ENCODE peak calls at places on chromosomes 4 and X, in six cellular contexts. One of them, this sample, is unnamed.

GRCh38 chrX:12997898-12998687 is 23.2 kb downstream of the TMSB4X start:
- DNase-seq in mucosa of gallbladder: no peak
- DNase-seq in GM06990: no peak
- DNase-seq in CD8-positive, alpha-beta T cell: no peak
- DNase-seq in BJ: no peak
- DNase-seq in endothelial cell: no peak
- DNase-seq in this sample: no peak

GRCh38 chr4:5979981-5980380 is 38.2 kb downstream of the C4orf50 start:
- DNase-seq in GM06990: no peak
- DNase-seq in endothelial cell: peak
- DNase-seq in BJ: no peak
- DNase-seq in mucosa of gallbladder: no peak
- DNase-seq in CD8-positive, alpha-beta T cell: no peak
- DNase-seq in this sample: peak

GRCh38 chr4:150308824-150309472 is 230.7 kb downstream of the DCLK2 start:
- DNase-seq in mucosa of gallbladder: no peak
- DNase-seq in BJ: no peak
- DNase-seq in CD8-positive, alpha-beta T cell: no peak
- DNase-seq in endothelial cell: no peak
- DNase-seq in GM06990: no peak
- DNase-seq in this sample: no peak

GRCh38 chr4:108018038-108018883 is 28.6 kb downstream of the HADH start:
- DNase-seq in mucosa of gallbladder: peak
- DNase-seq in endothelial cell: peak
- DNase-seq in GM06990: peak
- DNase-seq in CD8-positive, alpha-beta T cell: peak
- DNase-seq in BJ: peak
- DNase-seq in this sample: peak

GRCh38 chrX:121958886-121959285 is 911.5 kb downstream of the GLUD2 start:
- DNase-seq in CD8-positive, alpha-beta T cell: no peak
- DNase-seq in GM06990: no peak
- DNase-seq in BJ: no peak
- DNase-seq in endothelial cell: no peak
- DNase-seq in mucosa of gallbladder: no peak
- DNase-seq in this sample: no peak

GRCh38 chrX:9312922-9313867 is 151.7 kb upstream of the TBL1X start:
- DNase-seq in endothelial cell: peak
- DNase-seq in GM06990: peak
- DNase-seq in mucosa of gallbladder: peak
- DNase-seq in BJ: no peak
- DNase-seq in CD8-positive, alpha-beta T cell: peak
- DNase-seq in this sample: peak

GRCh38 chr4:65383589-65384305 is 286.5 kb downstream of the EPHA5 start:
- DNase-seq in endothelial cell: no peak
- DNase-seq in BJ: no peak
- DNase-seq in CD8-positive, alpha-beta T cell: no peak
- DNase-seq in GM06990: no peak
- DNase-seq in mucosa of gallbladder: no peak
- DNase-seq in this sample: no peak

GRCh38 chrX:386239-386767 is 404 bp downstream of the PPP2R3B start:
- DNase-seq in CD8-positive, alpha-beta T cell: no peak
- DNase-seq in GM06990: peak
- DNase-seq in mucosa of gallbladder: no peak
- DNase-seq in BJ: no peak
- DNase-seq in endothelial cell: peak
- DNase-seq in this sample: no peak

GRCh38 chrX:33207056-33207455 is 4.3 kb downstream of the DMD start:
- DNase-seq in GM06990: no peak
- DNase-seq in mucosa of gallbladder: no peak
- DNase-seq in endothelial cell: no peak
- DNase-seq in CD8-positive, alpha-beta T cell: no peak
- DNase-seq in BJ: no peak
- DNase-seq in this sample: no peak

GRCh38 chr4:168475745-168476144 is 4.5 kb downstream of the DDX60L start:
- DNase-seq in CD8-positive, alpha-beta T cell: no peak
- DNase-seq in BJ: no peak
- DNase-seq in GM06990: no peak
- DNase-seq in endothelial cell: no peak
- DNase-seq in mucosa of gallbladder: no peak
- DNase-seq in this sample: no peak

GRCh38 chrX:40746536-40746935 is 11.2 kb upstream of the MED14 start:
- DNase-seq in BJ: no peak
- DNase-seq in GM06990: no peak
- DNase-seq in endothelial cell: no peak
- DNase-seq in mucosa of gallbladder: no peak
- DNase-seq in CD8-positive, alpha-beta T cell: no peak
- DNase-seq in this sample: no peak

GRCh38 chrX:17788439-17788838 is 51.1 kb downstream of the SCML1 start:
- DNase-seq in mucosa of gallbladder: peak
- DNase-seq in BJ: peak
- DNase-seq in GM06990: no peak
- DNase-seq in CD8-positive, alpha-beta T cell: peak
- DNase-seq in endothelial cell: peak
- DNase-seq in this sample: peak

GRCh38 chrX:44432641-44433040 is 89.2 kb upstream of the EFHC2 start:
- DNase-seq in endothelial cell: peak
- DNase-seq in mucosa of gallbladder: no peak
- DNase-seq in CD8-positive, alpha-beta T cell: no peak
- DNase-seq in BJ: no peak
- DNase-seq in GM06990: no peak
- DNase-seq in this sample: no peak

GRCh38 chr4:8582436-8582835 is 2.2 kb downstream of the GPR78 start:
- DNase-seq in endothelial cell: no peak
- DNase-seq in mucosa of gallbladder: no peak
- DNase-seq in GM06990: no peak
- DNase-seq in BJ: no peak
- DNase-seq in CD8-positive, alpha-beta T cell: no peak
- DNase-seq in this sample: no peak

GRCh38 chrX:9131066-9131465 is 97.1 kb upstream of the FAM9B start:
- DNase-seq in GM06990: no peak
- DNase-seq in endothelial cell: no peak
- DNase-seq in CD8-positive, alpha-beta T cell: no peak
- DNase-seq in mucosa of gallbladder: no peak
- DNase-seq in BJ: no peak
- DNase-seq in this sample: no peak

GRCh38 chrX:118901991-118902390 is 72.4 kb upstream of the LONRF3 start:
- DNase-seq in mucosa of gallbladder: no peak
- DNase-seq in endothelial cell: no peak
- DNase-seq in BJ: no peak
- DNase-seq in GM06990: no peak
- DNase-seq in CD8-positive, alpha-beta T cell: no peak
- DNase-seq in this sample: no peak

GRCh38 chr4:3407930-3408792 is 33.6 kb upstream of the HGFAC start:
- DNase-seq in endothelial cell: no peak
- DNase-seq in BJ: no peak
- DNase-seq in GM06990: no peak
- DNase-seq in CD8-positive, alpha-beta T cell: no peak
- DNase-seq in mucosa of gallbladder: no peak
- DNase-seq in this sample: no peak

GRCh38 chr4:3345384-3345783 is 52.6 kb downstream of the RGS12 start:
- DNase-seq in CD8-positive, alpha-beta T cell: no peak
- DNase-seq in mucosa of gallbladder: no peak
- DNase-seq in endothelial cell: no peak
- DNase-seq in GM06990: no peak
- DNase-seq in BJ: no peak
- DNase-seq in this sample: no peak

GRCh38 chr4:113972781-113973180 is 6.7 kb downstream of the ARSJ start:
- DNase-seq in endothelial cell: no peak
- DNase-seq in CD8-positive, alpha-beta T cell: no peak
- DNase-seq in mucosa of gallbladder: no peak
- DNase-seq in BJ: no peak
- DNase-seq in GM06990: no peak
- DNase-seq in this sample: no peak

GRCh38 chrX:2700405-2701320 is 9.6 kb downstream of the CD99 start:
- DNase-seq in BJ: no peak
- DNase-seq in mucosa of gallbladder: no peak
- DNase-seq in CD8-positive, alpha-beta T cell: no peak
- DNase-seq in endothelial cell: no peak
- DNase-seq in GM06990: no peak
- DNase-seq in this sample: no peak

GRCh38 chrX:154805696-154806091 is 409 bp upstream of the MPP1 start:
- DNase-seq in mucosa of gallbladder: no peak
- DNase-seq in endothelial cell: no peak
- DNase-seq in GM06990: no peak
- DNase-seq in CD8-positive, alpha-beta T cell: no peak
- DNase-seq in BJ: no peak
- DNase-seq in this sample: no peak

GRCh38 chr4:186948361-186949291 is 225.0 kb upstream of the FAT1 start:
- DNase-seq in BJ: peak
- DNase-seq in mucosa of gallbladder: no peak
- DNase-seq in endothelial cell: peak
- DNase-seq in GM06990: no peak
- DNase-seq in CD8-positive, alpha-beta T cell: no peak
- DNase-seq in this sample: peak

GRCh38 chr4:158810487-158811215 is 41.8 kb downstream of the FNIP2 start:
- DNase-seq in CD8-positive, alpha-beta T cell: no peak
- DNase-seq in mucosa of gallbladder: peak
- DNase-seq in GM06990: no peak
- DNase-seq in BJ: peak
- DNase-seq in endothelial cell: no peak
- DNase-seq in this sample: peak

GRCh38 chr4:23384741-23385140 is 505.1 kb downstream of the PPARGC1A start:
- DNase-seq in mucosa of gallbladder: no peak
- DNase-seq in CD8-positive, alpha-beta T cell: no peak
- DNase-seq in BJ: no peak
- DNase-seq in endothelial cell: no peak
- DNase-seq in GM06990: no peak
- DNase-seq in this sample: no peak

GRCh38 chrX:65990702-65991101 is 49.2 kb downstream of the VSIG4 start:
- DNase-seq in mucosa of gallbladder: no peak
- DNase-seq in GM06990: no peak
- DNase-seq in BJ: no peak
- DNase-seq in CD8-positive, alpha-beta T cell: no peak
- DNase-seq in endothelial cell: no peak
- DNase-seq in this sample: no peak

GRCh38 chr4:68476191-68476590 is 28.9 kb downstream of the TMPRSS11E start:
- DNase-seq in mucosa of gallbladder: no peak
- DNase-seq in endothelial cell: no peak
- DNase-seq in CD8-positive, alpha-beta T cell: no peak
- DNase-seq in GM06990: no peak
- DNase-seq in BJ: peak
- DNase-seq in this sample: no peak

GRCh38 chrX:47958943-47959342 is 44.8 kb downstream of the ZNF182 start:
- DNase-seq in mucosa of gallbladder: no peak
- DNase-seq in endothelial cell: no peak
- DNase-seq in CD8-positive, alpha-beta T cell: peak
- DNase-seq in GM06990: no peak
- DNase-seq in BJ: no peak
- DNase-seq in this sample: peak

GRCh38 chrX:119512145-119512800 is 44.0 kb downstream of the SLC25A5 start:
- DNase-seq in BJ: no peak
- DNase-seq in CD8-positive, alpha-beta T cell: no peak
- DNase-seq in endothelial cell: peak
- DNase-seq in mucosa of gallbladder: peak
- DNase-seq in GM06990: peak
- DNase-seq in this sample: peak

GRCh38 chr4:128812360-128812958 is 3.0 kb downstream of the JADE1 start:
- DNase-seq in GM06990: no peak
- DNase-seq in endothelial cell: peak
- DNase-seq in CD8-positive, alpha-beta T cell: no peak
- DNase-seq in mucosa of gallbladder: peak
- DNase-seq in BJ: no peak
- DNase-seq in this sample: peak

GRCh38 chrX:120358687-120359086 is 3.2 kb upstream of the ATP1B4 start:
- DNase-seq in GM06990: no peak
- DNase-seq in CD8-positive, alpha-beta T cell: no peak
- DNase-seq in mucosa of gallbladder: no peak
- DNase-seq in BJ: no peak
- DNase-seq in endothelial cell: no peak
- DNase-seq in this sample: no peak

GRCh38 chr4:183241771-183242170 is 78.3 kb downstream of the CLDN22 start:
- DNase-seq in BJ: no peak
- DNase-seq in endothelial cell: no peak
- DNase-seq in mucosa of gallbladder: no peak
- DNase-seq in GM06990: no peak
- DNase-seq in CD8-positive, alpha-beta T cell: no peak
- DNase-seq in this sample: no peak

GRCh38 chrX:79366888-79367749 is at the start of gene ITM2A:
- DNase-seq in mucosa of gallbladder: peak
- DNase-seq in BJ: no peak
- DNase-seq in endothelial cell: peak
- DNase-seq in CD8-positive, alpha-beta T cell: peak
- DNase-seq in GM06990: peak
- DNase-seq in this sample: no peak

GRCh38 chr4:185276036-185276435 is 66.6 kb downstream of the SNX25 start:
- DNase-seq in mucosa of gallbladder: no peak
- DNase-seq in GM06990: no peak
- DNase-seq in BJ: no peak
- DNase-seq in endothelial cell: no peak
- DNase-seq in CD8-positive, alpha-beta T cell: no peak
- DNase-seq in this sample: no peak

GRCh38 chr4:147944264-147944663 is 212.4 kb downstream of the ARHGAP10 start:
- DNase-seq in BJ: no peak
- DNase-seq in CD8-positive, alpha-beta T cell: no peak
- DNase-seq in endothelial cell: no peak
- DNase-seq in mucosa of gallbladder: no peak
- DNase-seq in GM06990: peak
- DNase-seq in this sample: no peak

GRCh38 chr4:8762356-8762755 is 109.3 kb downstream of the HMX1 start:
- DNase-seq in BJ: no peak
- DNase-seq in CD8-positive, alpha-beta T cell: no peak
- DNase-seq in GM06990: no peak
- DNase-seq in mucosa of gallbladder: no peak
- DNase-seq in endothelial cell: no peak
- DNase-seq in this sample: no peak

GRCh38 chrX:139106111-139106510 is 394.6 kb upstream of the FGF13 start:
- DNase-seq in CD8-positive, alpha-beta T cell: no peak
- DNase-seq in BJ: peak
- DNase-seq in GM06990: no peak
- DNase-seq in mucosa of gallbladder: no peak
- DNase-seq in endothelial cell: no peak
- DNase-seq in this sample: no peak